ENCODE peak calls at places on chromosomes 7 and 10, in eight cellular contexts. J is breast epithelium; E is fibroblast of lung; A is lower lobe of right lung; V is astrocyte of the spinal cord; K is right atrium auricular region; S is CD4-positive, alpha-beta T cell; X is ovary. H is an unnamed sample.
A peak's percentile ranks its signal among the peaks of the same experiment; 100 is the strongest.

GRCh38 chr10:60611291-60611747 is 167.0 kb upstream of the CDK1 start:
- DNase-seq in K (no peak), X (no peak), A (no peak), E (peak; percentile 92), V (peak; percentile 80), J (no peak), S (no peak), H (peak; percentile 2)

GRCh38 chr7:192035-192649 is at the start of gene FAM20C:
- DNase-seq in X (peak; percentile 86), V (peak; percentile 94), A (peak; percentile 91), J (peak; percentile 74), S (peak; percentile 9), E (peak; percentile 90), K (peak; percentile 87), H (peak; percentile 68)

GRCh38 chr10:91598211-91598981 is 34.5 kb downstream of the PPP1R3C start:
- DNase-seq in A (no peak), E (peak; percentile 93), K (no peak), X (no peak), S (no peak), J (no peak), V (peak; percentile 66), H (no peak)

GRCh38 chr10:32692174-32692573 is 246.2 kb downstream of the CCDC7 start:
- DNase-seq in S (no peak), J (no peak), K (no peak), E (peak; percentile 98), V (peak; percentile 96), A (no peak), X (no peak), H (no peak)

GRCh38 chr10:84715911-84716310 is 387.5 kb downstream of the CCSER2 start:
- DNase-seq in K (no peak), J (no peak), X (no peak), V (peak; percentile 1), A (no peak), E (no peak), S (no peak), H (peak; percentile 43)

GRCh38 chr10:43040482-43041256 is 36.2 kb upstream of the RET start:
- DNase-seq in E (no peak), V (no peak), K (no peak), S (no peak), A (peak; percentile 34), J (peak; percentile 39), X (no peak), H (no peak)

GRCh38 chr7:107726356-107727130 is 17.4 kb upstream of the CBLL1 start:
- DNase-seq in X (no peak), S (no peak), V (no peak), A (no peak), J (no peak), K (no peak), E (no peak), H (no peak)

GRCh38 chr10:22652988-22653431 is 61.4 kb downstream of the PIP4K2A start:
- DNase-seq in J (no peak), V (no peak), X (no peak), A (no peak), K (no peak), E (no peak), S (no peak), H (no peak)

GRCh38 chr7:155276032-155276799 is 21.5 kb upstream of the INSIG1 start:
- DNase-seq in S (no peak), A (no peak), J (no peak), E (no peak), K (no peak), X (no peak), V (no peak), H (no peak)

GRCh38 chr7:156107957-156108356 is 295.7 kb upstream of the SHH start:
- DNase-seq in X (no peak), J (no peak), V (no peak), S (no peak), A (no peak), K (no peak), E (no peak), H (no peak)

GRCh38 chr10:36349445-36350063 is 707.5 kb upstream of the FZD8 start:
- DNase-seq in E (peak; percentile 88), S (no peak), A (no peak), X (no peak), K (no peak), J (no peak), V (peak; percentile 73), H (no peak)

GRCh38 chr7:132485600-132486594 is 90.4 kb downstream of the PLXNA4 start:
- DNase-seq in J (no peak), X (peak; percentile 59), E (peak; percentile 38), S (peak; percentile 9), K (peak; percentile 86), V (no peak), A (no peak), H (no peak)

GRCh38 chr10:101838416-101838970 is 5.1 kb downstream of the KCNIP2 start:
- DNase-seq in E (no peak), V (no peak), X (no peak), K (no peak), S (no peak), J (no peak), A (peak; percentile 16), H (peak; percentile 26)

GRCh38 chr10:122688293-122688989 is 11.2 kb downstream of the C10orf120 start:
- DNase-seq in S (no peak), J (no peak), K (peak; percentile 69), A (no peak), X (no peak), E (no peak), V (no peak), H (no peak)

DNA sequence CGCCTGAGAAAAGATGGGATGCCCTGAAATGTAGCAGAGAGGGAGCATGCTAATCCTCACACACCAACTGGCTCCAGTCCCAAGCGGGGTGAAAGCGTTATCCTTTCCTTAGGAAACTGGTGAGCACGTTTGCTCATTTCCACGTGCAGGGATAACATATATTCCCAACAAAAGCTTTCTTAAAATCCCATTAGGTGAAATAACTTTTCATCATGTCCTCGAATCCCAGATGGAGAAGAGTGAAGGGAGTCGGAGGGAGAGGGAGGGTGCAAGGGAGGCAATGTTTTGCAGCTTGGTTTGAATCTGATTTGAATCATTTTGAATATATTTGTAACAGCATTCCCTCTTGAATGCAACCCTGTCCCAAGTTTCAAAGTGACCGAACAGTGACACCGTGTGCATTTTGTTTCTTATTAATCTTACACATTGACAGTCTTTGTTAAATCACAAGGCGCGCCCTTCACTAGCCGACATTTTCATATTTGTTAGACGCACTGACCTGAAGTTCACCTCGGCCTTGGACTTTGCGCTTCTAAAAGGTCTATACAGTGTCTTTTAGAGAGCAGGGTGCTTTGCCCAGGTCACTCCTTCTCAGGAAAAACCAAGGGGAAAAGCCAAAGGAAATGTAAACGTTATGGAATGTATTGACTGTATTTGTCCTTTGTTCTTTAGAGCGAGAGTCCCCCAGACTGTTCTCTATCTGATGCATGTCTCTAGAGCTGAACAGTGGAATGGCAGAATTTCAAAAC is 3.0 kb upstream of the HOXA4 start:
- DNase-seq in X (no peak), V (no peak), S (no peak), E (peak; percentile 25), J (no peak), A (no peak), K (no peak), H (no peak)
- TF ChIP-seq CTCF in X (no peak), V (no peak), S (no peak), E (no peak), J (no peak), A (no peak), K (no peak), H (no peak)

GRCh38 chr7:2379161-2379560 is 24.2 kb upstream of the CHST12 start:
- DNase-seq in J (no peak), V (no peak), K (no peak), A (no peak), E (no peak), X (no peak), S (no peak), H (no peak)
- TF ChIP-seq CTCF in J (no peak), V (no peak), K (no peak), A (no peak), E (no peak), X (no peak), S (no peak), H (no peak)

DNA sequence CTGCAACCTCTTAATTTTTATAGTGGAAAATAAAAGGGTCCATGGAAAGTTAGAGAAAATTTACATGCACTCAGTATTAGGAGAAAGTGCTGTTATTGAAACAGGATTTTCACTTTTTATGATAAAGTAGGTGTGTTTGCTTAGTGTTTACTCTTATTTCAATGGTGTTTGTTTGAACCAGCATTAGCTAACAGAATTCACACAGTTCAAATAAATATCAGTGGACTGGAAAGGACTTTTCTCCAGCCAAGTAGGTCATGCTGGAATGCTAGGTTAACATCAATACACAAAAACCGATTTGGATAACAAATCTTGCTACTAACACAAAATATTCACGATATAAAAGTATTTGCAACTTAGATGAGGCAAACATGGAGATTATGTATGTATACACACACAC is 49.4 kb upstream of the BET1 start:
- DNase-seq in K (no peak), S (no peak), A (no peak), E (no peak), J (no peak), V (no peak), X (no peak), H (no peak)
- TF ChIP-seq CTCF in K (no peak), S (no peak), A (no peak), E (no peak), J (no peak), V (no peak), X (no peak), H (no peak)

DNA sequence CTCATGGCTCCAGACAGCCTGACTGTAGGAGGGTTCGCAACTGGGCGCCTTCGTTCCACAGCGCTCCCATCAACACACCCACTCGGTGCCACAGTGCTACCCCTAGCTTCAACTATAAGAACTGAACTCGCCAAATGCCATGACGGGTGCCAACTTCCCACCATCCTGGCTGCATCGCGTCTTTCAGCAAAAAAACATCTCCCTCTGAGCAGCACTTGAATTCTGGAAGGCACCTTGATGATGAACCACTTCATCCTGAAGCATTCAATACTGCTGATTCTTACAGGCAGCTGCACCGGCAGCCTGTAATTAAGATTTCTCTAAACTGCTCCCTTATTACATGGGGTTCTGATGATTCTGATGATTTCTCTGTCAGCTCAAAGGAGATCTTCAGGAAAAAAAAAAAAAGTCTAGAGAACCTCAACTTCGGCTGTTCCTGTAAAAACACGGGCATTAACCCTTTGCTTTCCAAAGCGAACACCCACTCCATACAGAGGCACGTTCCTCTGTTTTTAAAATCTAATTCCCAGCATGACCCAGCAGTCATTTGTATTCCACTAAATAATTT is 1.2 kb downstream of the CYTH3 start:
- DNase-seq in V (peak; percentile 53), A (peak; percentile 68), S (peak; percentile 23), J (peak; percentile 54), K (peak; percentile 82), E (peak; percentile 58), X (peak; percentile 41), H (peak; percentile 29)
- TF ChIP-seq CTCF in V (peak; percentile 55), A (peak; percentile 50), S (no peak), J (peak; percentile 20), K (peak; percentile 28), E (peak; percentile 56), X (no peak), H (no peak)

H was measured in nephron progenitor cell.